ENCODE peak calls at places on chromosome 10, in five cellular contexts. W is NT2/D1; F is CD4-positive, alpha-beta memory T cell; I is WERI-Rb-1; U is adrenal gland. T is an unnamed sample. For H3K27me3, the result is how much of the 10 kb centered on the place peaks cover.

GRCh38 chr10:130022071-130022470 is 58.0 kb upstream of the EBF3 start:
- DNase-seq in W (no peak), F (no peak), I (no peak), U (no peak), T (no peak)

GRCh38 chr10:123549761-123550454 is 116.2 kb upstream of the GPR26 start:
- DNase-seq in W (no peak), F (no peak), I (no peak), U (no peak), T (no peak)

GRCh38 chr10:11670311-11670825 is 58.9 kb upstream of the USP6NL start:
- DNase-seq in W (no peak), F (no peak), I (no peak), U (no peak), T (no peak)

GRCh38 chr10:49174926-49175500 is 13.2 kb downstream of the TMEM273 start:
- DNase-seq in W (no peak), F (no peak), I (no peak), U (no peak), T (no peak)

GRCh38 chr10:69124558-69125121 is 662 bp downstream of the VPS26A start:
- DNase-seq in W (no peak), F (peak), I (peak), U (peak), T (peak)

GRCh38 chr10:84191106-84191505 is 3.2 kb upstream of the CDHR1 start:
- DNase-seq in W (no peak), F (peak), I (no peak), U (no peak), T (no peak)

GRCh38 chr10:132269286-132270230 is 38.2 kb downstream of the STK32C start:
- DNase-seq in W (no peak), F (no peak), I (no peak), U (no peak), T (no peak)

GRCh38 chr10:43402176-43402575 is 6.8 kb downstream of the HNRNPF start:
- DNase-seq in W (no peak), F (no peak), I (no peak), U (no peak), T (no peak)

GRCh38 chr10:48282829-48283228 is 8.3 kb upstream of the FRMPD2 start:
- DNase-seq in W (no peak), F (no peak), I (no peak), U (no peak), T (no peak)

GRCh38 chr10:124943301-124944092 is 1.6 kb downstream of the ZRANB1 start:
- DNase-seq in W (no peak), F (no peak), I (no peak), U (no peak), T (no peak)

GRCh38 chr10:122021421-122021820 is 32.5 kb downstream of the TACC2 start:
- DNase-seq in W (no peak), F (no peak), I (no peak), U (no peak), T (peak)

GRCh38 chr10:108601856-108602255 is 1321.5 kb downstream of the XPNPEP1 start:
- DNase-seq in W (no peak), F (no peak), I (no peak), U (no peak), T (no peak)

GRCh38 chr10:116608683-116609594 is 11.8 kb upstream of the PNLIPRP2 start:
- DNase-seq in W (no peak), F (no peak), I (no peak), U (no peak), T (no peak)

GRCh38 chr10:51651063-51651462 is 48.3 kb downstream of the CSTF2T start:
- DNase-seq in W (no peak), F (no peak), I (no peak), U (no peak), T (no peak)

GRCh38 chr10:68096913-68097509 is 12.3 kb upstream of the MYPN start:
- DNase-seq in W (peak), F (no peak), I (no peak), U (peak), T (peak)

GRCh38 chr10:91694170-91694794 is 61.4 kb upstream of the PPP1R3C start:
- DNase-seq in W (peak), F (no peak), I (peak), U (peak), T (no peak)

GRCh38 chr10:11373626-11374310 is 237.7 kb downstream of the USP6NL start:
- DNase-seq in W (no peak), F (no peak), I (no peak), U (no peak), T (peak)

GRCh38 chr10:130772056-130772455 is 539.5 kb downstream of the TCERG1L start:
- DNase-seq in W (no peak), F (no peak), I (no peak), U (no peak), T (no peak)

GRCh38 chr10:8042864-8043568 is 11.5 kb upstream of the GATA3 start:
- DNase-seq in W (no peak), F (no peak), I (no peak), U (no peak), T (no peak)

GRCh38 chr10:108735380-108735779 is 1187.9 kb downstream of the XPNPEP1 start:
- DNase-seq in W (no peak), F (no peak), I (no peak), U (no peak), T (no peak)

GRCh38 chr10:109183366-109183765 is 739.9 kb downstream of the XPNPEP1 start:
- DNase-seq in W (no peak), F (no peak), I (no peak), U (no peak), T (no peak)

GRCh38 chr10:62046522-62047239 is 145.2 kb downstream of the ARID5B start:
- DNase-seq in W (no peak), F (no peak), I (no peak), U (peak), T (peak)

GRCh38 chr10:130658687-130659290 is 522.6 kb downstream of the GLRX3 start:
- DNase-seq in W (no peak), F (no peak), I (no peak), U (no peak), T (no peak)

GRCh38 chr10:48938990-48939536 is 577 bp downstream of the LRRC18 start:
- DNase-seq in W (no peak), F (no peak), I (no peak), U (no peak), T (no peak)

GRCh38 chr10:86798030-86798429 is 41.6 kb downstream of the BMPR1A start:
- DNase-seq in W (no peak), F (no peak), I (no peak), U (no peak), T (no peak)

GRCh38 chr10:115857856-115858255 is 415.1 kb downstream of the GFRA1 start:
- DNase-seq in W (no peak), F (no peak), I (no peak), U (no peak), T (no peak)

GRCh38 chr10:42952358-42952757 is 124.5 kb upstream of the RET start:
- DNase-seq in W (peak), F (no peak), I (peak), U (no peak), T (no peak)

GRCh38 chr10:98326621-98327027 is 58.6 kb upstream of the LOXL4 start:
- DNase-seq in W (no peak), F (no peak), I (no peak), U (no peak), T (no peak)

GRCh38 chr10:98321203-98321780 is 53.3 kb upstream of the LOXL4 start:
- DNase-seq in W (no peak), F (no peak), I (no peak), U (no peak), T (no peak)

GRCh38 chr10:98320476-98321202 is 52.6 kb upstream of the LOXL4 start:
- DNase-seq in W (no peak), F (no peak), I (no peak), U (no peak), T (no peak)

GRCh38 chr10:98318861-98319260 is 50.9 kb upstream of the LOXL4 start:
- DNase-seq in W (no peak), F (no peak), I (no peak), U (no peak), T (no peak)

GRCh38 chr10:98323221-98324164 is 55.5 kb upstream of the LOXL4 start:
- DNase-seq in W (no peak), F (no peak), I (no peak), U (peak), T (peak)
- H3K4me3 ChIP-seq in W (no peak), F (no peak), I (no peak), U (no peak), T (no peak)

DNA sequence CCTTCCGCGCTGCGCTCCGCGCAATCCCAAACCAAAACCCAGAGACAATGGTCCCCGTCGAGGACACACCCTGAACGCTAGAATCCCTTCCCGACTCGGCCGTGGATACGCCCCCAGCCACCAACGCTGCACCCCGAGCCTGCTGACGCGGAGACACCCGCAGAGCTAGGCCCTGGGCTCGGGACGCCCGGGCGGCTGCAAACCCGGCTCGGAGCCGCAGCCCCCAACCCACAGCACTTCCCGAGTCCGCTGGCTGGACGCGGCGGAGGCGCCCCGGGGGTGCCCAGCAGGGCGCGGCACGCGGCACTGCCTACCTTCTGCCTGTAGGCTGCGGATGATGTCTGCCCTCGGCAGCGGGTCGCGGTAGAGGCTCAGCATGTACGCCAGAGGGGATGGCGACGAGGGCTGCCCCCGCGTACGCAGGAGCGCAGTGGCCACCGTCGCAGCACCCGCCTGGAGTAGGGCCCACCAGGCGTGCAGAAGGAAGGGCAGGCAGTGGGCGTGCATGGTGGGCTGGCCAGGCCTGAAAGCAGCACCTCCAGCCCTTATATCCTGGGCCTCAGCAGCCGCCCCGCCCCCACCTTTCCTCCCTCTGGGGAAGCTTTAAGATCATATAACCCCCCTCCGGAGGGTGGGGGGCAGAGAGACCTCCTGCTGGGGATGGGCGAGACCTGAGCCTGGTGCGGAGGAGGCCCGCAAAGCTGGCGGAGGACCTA is at the start of gene NODAL:
- DNase-seq in W (no peak), F (no peak), I (no peak), U (no peak), T (no peak)
- H3K27me3 ChIP-seq in W (half or more), F (under half), I (under half), U (under half), T (under half)

DNA sequence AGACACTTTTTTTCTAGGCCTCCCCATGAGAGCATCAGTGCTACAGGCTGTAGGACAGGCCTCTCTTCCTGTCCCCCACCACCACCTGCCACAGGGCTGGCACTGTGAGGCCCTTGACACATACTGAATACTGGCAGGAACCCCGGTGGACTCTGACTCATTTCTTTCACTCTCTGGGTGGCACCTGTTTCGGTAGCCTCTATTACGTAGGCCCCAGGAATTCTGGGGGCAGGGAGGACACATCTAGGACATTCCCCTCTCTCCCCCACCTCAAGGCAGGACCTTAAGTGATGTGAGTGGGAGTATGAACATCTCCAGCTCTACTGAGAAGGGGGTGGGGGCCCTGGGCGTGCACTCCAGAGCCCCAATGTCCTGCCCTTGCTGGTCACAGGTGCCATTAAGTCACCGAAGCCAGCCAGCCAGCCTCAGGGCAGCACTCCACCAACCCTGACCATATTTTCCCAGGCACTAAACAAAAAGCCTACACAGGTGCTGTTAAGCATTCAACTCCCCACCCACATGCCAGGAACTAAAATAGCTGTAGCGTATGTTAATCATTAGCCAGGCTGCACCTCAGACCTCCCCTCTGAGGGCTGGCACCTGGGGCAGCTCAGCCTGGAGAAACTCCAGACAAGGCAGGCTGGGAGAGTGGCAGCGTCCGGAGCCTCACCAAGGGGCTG is 8.9 kb downstream of the ANXA11 start:
- DNase-seq in W (no peak), F (peak), I (no peak), U (peak), T (peak)
- H3K4me3 ChIP-seq in W (no peak), F (no peak), I (no peak), U (no peak), T (no peak)

GRCh38 chr10:100709146-100709545 is 36.2 kb upstream of the PAX2 start:
- DNase-seq in W (no peak), F (no peak), I (no peak), U (no peak), T (no peak)
- H3K27me3 ChIP-seq in W (half or more), F (under half), I (half or more), U (half or more), T (under half)

DNA sequence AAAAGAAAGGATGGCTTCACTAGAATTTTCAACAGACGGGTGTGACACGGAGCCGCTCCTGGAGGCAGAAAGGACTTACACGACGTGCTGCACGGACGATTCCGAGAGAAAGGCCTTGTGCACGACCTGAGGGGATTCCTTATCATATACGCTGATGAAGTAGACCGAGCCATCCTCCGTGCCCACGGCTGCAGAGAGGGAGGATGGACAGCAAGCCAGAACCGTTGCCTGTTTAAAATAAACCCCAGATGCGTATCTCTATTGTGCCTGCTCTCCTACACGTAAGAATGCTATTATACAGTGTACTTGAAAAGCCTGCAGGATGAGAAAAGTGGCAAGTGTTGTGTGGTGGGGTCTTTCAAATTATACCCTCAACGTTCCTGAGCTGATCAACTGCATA is 38.4 kb downstream of the CFAP43 start:
- DNase-seq in W (no peak), F (no peak), I (no peak), U (no peak), T (no peak)
- H3K4me3 ChIP-seq in W (no peak), F (no peak), I (no peak), U (no peak), T (no peak)

GRCh38 chr10:89644691-89644966 is 413 bp downstream of the PANK1 start:
- DNase-seq in W (no peak), F (no peak), I (no peak), U (no peak), T (no peak)

GRCh38 chr10:89643431-89643811 is 1.6 kb downstream of the PANK1 start:
- DNase-seq in W (no peak), F (no peak), I (no peak), U (no peak), T (no peak)

GRCh38 chr10:89645742-89646172 is 715 bp upstream of the PANK1 start:
- DNase-seq in W (no peak), F (no peak), I (no peak), U (no peak), T (no peak)

GRCh38 chr10:89644967-89645741 is at the start of gene PANK1:
- DNase-seq in W (peak), F (peak), I (peak), U (peak), T (peak)

DNA sequence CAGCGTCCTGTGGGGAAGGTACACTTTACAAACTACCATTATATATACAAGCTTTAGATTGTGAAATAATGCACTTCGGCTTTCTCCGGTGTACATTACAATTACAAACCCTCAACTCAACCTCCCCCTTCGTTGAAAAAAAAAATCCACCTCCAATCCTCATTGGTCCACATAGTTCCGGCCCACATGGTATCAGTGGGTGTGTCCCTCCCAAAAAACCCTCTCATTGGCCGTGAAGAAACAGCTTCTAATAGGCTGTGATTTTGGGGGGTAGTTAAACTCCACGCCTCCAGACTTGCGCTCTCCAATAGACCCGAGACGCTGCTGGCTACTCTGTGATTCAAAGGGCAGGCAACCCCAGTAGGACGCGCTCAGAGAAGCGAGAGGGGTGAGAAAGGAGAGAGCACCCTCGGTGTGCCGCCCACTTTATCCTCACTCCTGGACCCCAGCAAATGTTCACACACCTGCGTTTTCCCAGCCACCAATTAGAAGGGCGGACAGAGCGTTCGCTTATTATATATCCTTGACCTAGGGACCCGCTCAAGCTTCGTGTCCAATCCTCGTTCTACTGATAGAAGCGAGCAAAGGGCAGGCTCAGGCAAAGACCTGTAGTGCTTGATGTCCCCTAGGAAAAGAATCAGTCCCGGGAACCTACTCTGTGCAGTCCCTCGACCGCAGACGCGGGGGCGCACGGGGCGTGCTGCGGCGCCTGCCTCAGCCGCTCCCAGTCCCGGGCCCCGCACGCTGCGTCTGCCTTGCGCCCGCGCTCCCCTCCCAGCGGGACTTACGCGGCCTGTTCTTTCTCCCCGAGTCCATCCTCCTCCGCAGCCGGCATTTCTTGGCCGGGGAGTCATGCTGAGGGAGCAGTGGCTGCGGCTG is 991 bp downstream of the PANK1 start:
- DNase-seq in W (peak), F (peak), I (peak), U (peak), T (peak)
- H3K27me3 ChIP-seq in W (under half), F (under half), I (under half), U (under half), T (under half)

GRCh38 chr10:5658871-5659618 is 7.3 kb downstream of the ASB13 start:
- DNase-seq in W (no peak), F (no peak), I (no peak), U (no peak), T (no peak)
- H3K4me3 ChIP-seq in W (no peak), F (no peak), I (no peak), U (no peak), T (no peak)

DNA sequence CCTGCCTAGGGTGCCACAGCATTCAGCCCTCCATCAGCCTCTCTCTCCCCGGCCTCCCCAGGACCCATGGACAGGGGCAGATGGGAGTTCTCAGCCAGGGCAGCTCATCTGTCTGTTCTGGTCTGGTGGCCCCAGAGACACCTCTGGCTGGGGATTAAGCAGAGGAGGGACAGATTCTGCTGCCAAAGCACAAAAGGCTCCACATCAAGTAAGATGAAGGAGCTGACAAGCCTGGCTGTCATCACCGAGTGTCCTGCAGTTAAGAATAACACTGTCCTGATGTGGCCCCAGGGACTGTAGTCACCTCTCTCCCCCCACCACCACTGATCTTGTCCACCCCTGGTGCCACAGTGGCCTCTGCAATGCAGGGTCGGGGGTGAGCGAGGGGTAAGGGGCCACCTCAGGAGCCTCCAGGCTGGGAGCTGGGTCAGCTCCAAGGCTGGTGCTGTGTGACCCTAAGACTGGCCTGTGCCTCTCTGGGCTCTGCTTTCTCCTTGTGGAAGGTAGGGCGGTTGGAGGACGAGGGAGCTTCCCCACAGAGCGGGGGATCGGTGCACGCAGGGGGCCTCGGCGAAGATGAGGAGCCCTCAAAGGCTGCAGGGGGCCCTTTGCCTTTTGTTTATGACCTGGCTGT is 18.7 kb downstream of the C10orf105 start:
- DNase-seq in W (no peak), F (peak), I (peak), U (no peak), T (no peak)
- H3K27me3 ChIP-seq in W (under half), F (under half), I (under half), U (under half), T (under half)

GRCh38 chr10:6202684-6203330 is at the start of gene PFKFB3:
- DNase-seq in W (peak), F (peak), I (peak), U (peak), T (peak)
- H3K4me3 ChIP-seq in W (peak), F (peak), I (peak), U (peak), T (peak)

GRCh38 chr10:100561005-100561404 is 25.3 kb downstream of the HIF1AN start:
- DNase-seq in W (no peak), F (no peak), I (no peak), U (no peak), T (no peak)

GRCh38 chr10:100565206-100565985 is 29.7 kb downstream of the HIF1AN start:
- DNase-seq in W (no peak), F (no peak), I (no peak), U (no peak), T (no peak)

GRCh38 chr10:100560248-100560647 is 24.5 kb downstream of the HIF1AN start:
- DNase-seq in W (no peak), F (no peak), I (no peak), U (no peak), T (no peak)

GRCh38 chr10:100562008-100562672 is 26.4 kb downstream of the HIF1AN start:
- DNase-seq in W (peak), F (peak), I (peak), U (peak), T (no peak)

GRCh38 chr10:100562806-100563293 is 27.1 kb downstream of the HIF1AN start:
- DNase-seq in W (peak), F (no peak), I (peak), U (peak), T (peak)
- H3K27me3 ChIP-seq in W (under half), F (under half), I (under half), U (under half), T (under half)

T was measured in MG63.